ENCODE peak calls at places on chromosomes 6 and 20, in ten cellular contexts. J is naive thymus-derived CD4-positive, alpha-beta T cell; Q is IMR-90; Z is A549; W is K562; D is GM23338; X is sigmoid colon; T is testis; O is RWPE2; E is adrenal gland. Y is an unnamed sample.
A peak's percentile ranks its signal among the peaks of the same experiment; 100 is the strongest.

GRCh38 chr6:163226836-163227485 is 187.6 kb upstream of the QKI start:
- DNase-seq in J (no peak), Q (no peak), Z (no peak), W (no peak), D (no peak), X (no peak), T (no peak), O (no peak), E (no peak), Y (peak; percentile 2)

GRCh38 chr6:25122622-25123237 is 156.4 kb upstream of the CARMIL1 start:
- DNase-seq in J (no peak), Q (no peak), Z (no peak), W (no peak), D (no peak), X (no peak), T (no peak), O (no peak), E (no peak), Y (no peak)

GRCh38 chr20:39069976-39070375 is 107.8 kb downstream of the DHX35 start:
- DNase-seq in J (no peak), Q (peak; percentile 17), Z (no peak), W (no peak), D (no peak), X (no peak), T (no peak), O (no peak), E (no peak), Y (no peak)

GRCh38 chr6:157314705-157315321 is 8.5 kb downstream of the TMEM242 start:
- DNase-seq in J (peak; percentile 62), Q (peak; percentile 85), Z (peak; percentile 40), W (peak; percentile 35), D (peak; percentile 83), X (no peak), T (peak; percentile 36), O (no peak), E (peak; percentile 23), Y (peak; percentile 60)

GRCh38 chr6:18242062-18242851 is 22.1 kb downstream of the DEK start:
- DNase-seq in J (no peak), Q (peak; percentile 94), Z (no peak), W (no peak), D (no peak), X (no peak), T (no peak), O (peak; percentile 74), E (peak; percentile 76), Y (no peak)

GRCh38 chr6:168871535-168872106 is 382.0 kb downstream of the THBS2 start:
- DNase-seq in J (no peak), Q (no peak), Z (no peak), W (no peak), D (no peak), X (no peak), T (no peak), O (no peak), E (no peak), Y (no peak)

GRCh38 chr20:41889125-41889870 is 271.1 kb upstream of the CHD6 start:
- DNase-seq in J (no peak), Q (no peak), Z (no peak), W (peak; percentile 20), D (peak; percentile 4), X (no peak), T (peak; percentile 22), O (no peak), E (no peak), Y (peak; percentile 1)

GRCh38 chr6:165222315-165223025 is 86.9 kb downstream of the C6orf118 start:
- DNase-seq in J (no peak), Q (no peak), Z (no peak), W (no peak), D (no peak), X (no peak), T (no peak), O (no peak), E (no peak), Y (no peak)

GRCh38 chr6:154509421-154510143 is 903 bp downstream of the CNKSR3 start:
- DNase-seq in J (no peak), Q (no peak), Z (no peak), W (peak; percentile 68), D (peak; percentile 52), X (peak; percentile 79), T (peak; percentile 51), O (peak; percentile 58), E (peak; percentile 39), Y (peak; percentile 63)

GRCh38 chr6:3650341-3650958 is 101.1 kb downstream of the PXDC1 start:
- DNase-seq in J (no peak), Q (no peak), Z (no peak), W (no peak), D (no peak), X (no peak), T (no peak), O (no peak), E (no peak), Y (no peak)

GRCh38 chr6:111865049-111865585 is 8.1 kb downstream of the FYN start:
- DNase-seq in J (no peak), Q (no peak), Z (no peak), W (no peak), D (no peak), X (no peak), T (no peak), O (no peak), E (no peak), Y (no peak)
- H3K4me1 ChIP-seq in J (peaks cover 95% of the 10 kb centered on the region), Q (no peaks in the 10 kb centered on the region), Z (no peaks in the 10 kb centered on the region), W (no peaks in the 10 kb centered on the region), D (peaks cover 73% of the 10 kb centered on the region), X (peaks cover 48% of the 10 kb centered on the region), T (peaks cover 9% of the 10 kb centered on the region), O (no peaks in the 10 kb centered on the region), E (no peaks in the 10 kb centered on the region), Y (no peaks in the 10 kb centered on the region)

GRCh38 chr6:115704028-115704427 is 356.7 kb downstream of the FRK start:
- DNase-seq in J (no peak), Q (no peak), Z (no peak), W (no peak), D (no peak), X (no peak), T (no peak), O (no peak), E (no peak), Y (no peak)
- H3K4me3 ChIP-seq in J (no peak overlapping the region), Q (no peak overlapping the region), Z (no peak overlapping the region), W (no peak overlapping the region), D (no peak overlapping the region), X (no peak overlapping the region), T (no peak overlapping the region), O (no peak overlapping the region), E (no peak overlapping the region), Y (no peak overlapping the region)

GRCh38 chr6:78400076-78400475 is 467.3 kb upstream of the IRAK1BP1 start:
- DNase-seq in J (no peak), Q (no peak), Z (no peak), W (no peak), D (no peak), X (no peak), T (no peak), O (no peak), E (no peak), Y (no peak)
- H3K4me1 ChIP-seq in J (no peaks in the 10 kb centered on the region), Q (no peaks in the 10 kb centered on the region), Z (no peaks in the 10 kb centered on the region), W (no peaks in the 10 kb centered on the region), D (peaks cover 7% of the 10 kb centered on the region), X (no peaks in the 10 kb centered on the region), T (no peaks in the 10 kb centered on the region), O (no peaks in the 10 kb centered on the region), E (no peaks in the 10 kb centered on the region), Y (no peaks in the 10 kb centered on the region)

GRCh38 chr6:99346595-99346994 is 2.9 kb downstream of the FAXC start:
- DNase-seq in J (no peak), Q (no peak), Z (no peak), W (no peak), D (no peak), X (no peak), T (no peak), O (no peak), E (no peak), Y (no peak)

GRCh38 chr6:99347804-99348203 is 1.7 kb downstream of the FAXC start:
- DNase-seq in J (no peak), Q (no peak), Z (no peak), W (no peak), D (peak; percentile 20), X (no peak), T (no peak), O (no peak), E (no peak), Y (no peak)

GRCh38 chr6:99349620-99350141 is at the start of gene FAXC:
- DNase-seq in J (no peak), Q (peak; percentile 14), Z (peak; percentile 34), W (peak; percentile 41), D (peak; percentile 83), X (peak; percentile 73), T (peak; percentile 38), O (peak; percentile 70), E (peak; percentile 30), Y (peak; percentile 43)

GRCh38 chr6:99348823-99349619 is 453 bp downstream of the FAXC start:
- DNase-seq in J (no peak), Q (peak; percentile 3), Z (no peak), W (peak; percentile 17), D (peak; percentile 62), X (peak; percentile 79), T (peak; percentile 16), O (no peak), E (no peak), Y (peak; percentile 38)

GRCh38 chr6:99348220-99348822 is 1.2 kb downstream of the FAXC start:
- DNase-seq in J (no peak), Q (no peak), Z (no peak), W (no peak), D (no peak), X (no peak), T (no peak), O (no peak), E (no peak), Y (no peak)
- H3K4me3 ChIP-seq in J (no peak overlapping the region), Q (no peak overlapping the region), Z (no peak overlapping the region), W (no peak overlapping the region), D (peak overlapping the region; percentile 56), X (peak overlapping the region; percentile 90), T (peak overlapping the region; percentile 52), O (no peak overlapping the region), E (no peak overlapping the region), Y (no peak overlapping the region)

GRCh38 chr20:49578436-49578835 is 10.5 kb upstream of the PTGIS start:
- DNase-seq in J (no peak), Q (no peak), Z (no peak), W (no peak), D (no peak), X (peak; percentile 60), T (no peak), O (peak; percentile 65), E (no peak), Y (no peak)
- H3K4me1 ChIP-seq in J (no peaks in the 10 kb centered on the region), Q (peaks cover 28% of the 10 kb centered on the region), Z (peaks cover 38% of the 10 kb centered on the region), W (no peaks in the 10 kb centered on the region), D (peaks cover 9% of the 10 kb centered on the region), X (peaks cover 41% of the 10 kb centered on the region), T (peaks cover 16% of the 10 kb centered on the region), O (no peaks in the 10 kb centered on the region), E (peaks cover 4% of the 10 kb centered on the region), Y (no peaks in the 10 kb centered on the region)

DNA sequence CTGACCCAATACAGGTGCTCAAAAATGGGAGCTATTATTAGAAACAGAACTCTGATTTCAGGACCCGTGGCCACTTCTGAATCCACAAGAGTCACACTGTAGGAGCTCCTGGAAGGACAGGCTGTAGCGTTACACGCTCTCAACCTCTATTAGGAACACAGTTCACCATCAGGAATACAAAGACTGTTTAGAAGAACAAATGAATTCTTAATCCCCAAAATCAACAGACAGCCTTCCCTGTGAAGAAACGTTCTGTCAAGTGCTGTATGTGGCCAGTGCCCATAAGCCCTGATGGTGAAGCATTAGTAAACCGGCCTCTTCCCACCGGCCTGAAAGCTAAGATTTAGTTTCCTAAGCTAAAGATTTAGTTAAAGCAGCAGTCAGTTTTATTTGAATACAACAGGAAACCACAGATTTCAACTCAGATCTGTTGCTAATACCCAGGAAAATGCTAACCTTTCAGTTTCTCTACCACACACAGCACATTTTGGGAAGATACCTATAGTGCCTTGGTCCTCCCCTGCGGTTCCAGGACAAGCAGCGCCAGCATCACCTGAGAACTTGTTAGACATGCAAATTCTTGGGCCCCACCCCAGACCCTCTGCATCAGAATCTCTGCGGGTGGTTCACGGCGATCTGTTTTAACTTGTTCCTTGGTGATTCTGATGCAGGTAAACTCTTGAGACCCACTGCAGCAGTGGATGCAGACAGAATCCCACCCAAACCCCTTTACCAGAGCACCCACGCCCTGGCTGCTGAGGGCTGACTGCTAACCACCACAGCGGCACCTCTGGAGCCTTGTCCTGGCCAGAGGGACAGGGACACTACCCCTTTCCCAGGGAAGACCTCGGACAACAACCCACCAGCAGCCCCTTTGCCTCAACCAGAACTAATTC is 33.4 kb downstream of the MTRES1 start:
- DNase-seq in J (peak; percentile 18), Q (peak; percentile 29), Z (no peak), W (no peak), D (peak; percentile 80), X (no peak), T (no peak), O (no peak), E (no peak), Y (no peak)
- H3K4me3 ChIP-seq in J (peak overlapping the region; percentile 14), Q (no peak overlapping the region), Z (no peak overlapping the region), W (no peak overlapping the region), D (peak overlapping the region; percentile 31), X (no peak overlapping the region), T (no peak overlapping the region), O (no peak overlapping the region), E (no peak overlapping the region), Y (no peak overlapping the region)

Y was measured in cardiac muscle cell.